ENCODE peak calls at places on chromosome 5, in ten cellular contexts. K, E, Z, I, Y, J, L, N, H and O are unnamed samples.

GRCh38 chr5:14286574-14287399 is 143.6 kb downstream of the TRIO start:
- DNase-seq in I (no peak), Z (no peak), Y (no peak), H (no peak), K (peak), N (no peak), E (no peak), L (no peak), J (peak), O (no peak)

GRCh38 chr5:7420506-7421280 is 24.8 kb downstream of the ADCY2 start:
- DNase-seq in E (no peak), J (no peak), I (no peak), Y (no peak), H (no peak), L (no peak), Z (no peak), N (no peak), K (no peak), O (no peak)

GRCh38 chr5:138933522-138934290 is 58.6 kb upstream of the LRRTM2 start:
- DNase-seq in N (no peak), J (no peak), E (no peak), K (no peak), Z (no peak), H (no peak), L (peak), I (no peak), Y (no peak), O (peak)

GRCh38 chr5:176157656-176158055 is 80.6 kb upstream of the SIMC1 start:
- DNase-seq in Y (no peak), J (no peak), E (no peak), Z (no peak), N (peak), K (no peak), L (no peak), I (no peak), H (no peak), O (no peak)

GRCh38 chr5:132205385-132206125 is 22.1 kb downstream of the P4HA2 start:
- DNase-seq in N (peak), H (no peak), K (no peak), E (no peak), L (no peak), Z (no peak), Y (no peak), I (no peak), J (peak), O (no peak)

GRCh38 chr5:161685461-161685860 is at the start of gene GABRA6:
- DNase-seq in Y (no peak), Z (no peak), K (no peak), H (no peak), J (no peak), E (no peak), I (no peak), N (no peak), L (no peak), O (no peak)

GRCh38 chr5:123874600-123875201 is 362.7 kb downstream of the CSNK1G3 start:
- DNase-seq in E (no peak), N (peak), K (no peak), L (no peak), Y (no peak), J (no peak), Z (no peak), H (peak), I (no peak), O (no peak)

GRCh38 chr5:11277323-11277722 is 516.3 kb upstream of the DAP start:
- DNase-seq in I (no peak), J (no peak), Z (no peak), E (no peak), L (no peak), K (no peak), Y (no peak), N (no peak), H (no peak), O (no peak)

GRCh38 chr5:78577992-78578391 is 70.6 kb downstream of the LHFPL2 start:
- DNase-seq in H (no peak), N (no peak), I (no peak), Y (no peak), K (no peak), E (no peak), Z (no peak), L (no peak), J (no peak), O (no peak)

GRCh38 chr5:132221781-132222648 is 5.6 kb downstream of the P4HA2 start:
- DNase-seq in E (peak), Y (no peak), L (no peak), H (peak), J (no peak), I (peak), K (no peak), N (peak), Z (peak), O (no peak)

GRCh38 chr5:40505031-40505430 is 174.7 kb upstream of the PTGER4 start:
- DNase-seq in H (no peak), L (no peak), E (no peak), Y (no peak), N (no peak), Z (no peak), K (no peak), I (no peak), J (no peak), O (no peak)

GRCh38 chr5:150529555-150529954 is 21.6 kb downstream of the NDST1 start:
- DNase-seq in J (no peak), N (no peak), I (no peak), E (no peak), H (no peak), K (no peak), L (no peak), Y (no peak), Z (no peak), O (no peak)

DNA sequence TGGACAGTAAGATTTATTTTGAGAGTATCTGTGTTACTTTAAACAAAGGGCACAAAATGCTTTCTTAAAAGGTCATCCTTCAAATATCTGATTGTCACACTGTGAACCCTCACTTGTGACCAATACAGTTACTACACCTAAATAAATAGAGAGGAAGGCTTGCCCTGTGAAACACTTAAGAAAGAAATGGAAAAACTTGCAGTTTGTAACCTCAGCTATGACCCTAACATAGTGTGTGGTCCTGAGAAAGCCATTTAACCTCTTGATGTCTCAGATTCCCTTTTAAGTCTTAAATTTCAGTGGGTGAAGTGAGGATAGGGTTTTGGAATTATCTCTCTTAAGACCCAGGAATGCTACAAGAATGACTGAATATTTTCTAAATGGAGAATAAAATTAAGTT is 126.7 kb upstream of the SLC27A6 start:
- DNase-seq in Y (no peak), J (no peak), K (no peak), N (peak), H (no peak), I (no peak), L (no peak), Z (no peak), E (no peak), O (no peak)
- TF ChIP-seq CTCF in Y (no peak), J (no peak), K (no peak), N (no peak), H (no peak), I (no peak), L (no peak), Z (no peak), E (no peak), O (no peak)

GRCh38 chr5:151889614-151890013 is 35.0 kb downstream of the GLRA1 start:
- DNase-seq in L (no peak), H (no peak), Z (no peak), Y (no peak), I (no peak), N (no peak), K (no peak), E (no peak), J (no peak), O (no peak)

GRCh38 chr5:151886741-151887261 is 37.9 kb downstream of the GLRA1 start:
- DNase-seq in Y (no peak), H (no peak), Z (no peak), L (no peak), I (no peak), K (no peak), N (no peak), E (no peak), J (no peak), O (no peak)

GRCh38 chr5:151892393-151892792 is 32.3 kb downstream of the GLRA1 start:
- DNase-seq in N (no peak), I (peak), J (no peak), K (no peak), Y (no peak), H (no peak), L (no peak), E (no peak), Z (no peak), O (no peak)

GRCh38 chr5:151885138-151885908 is 39.3 kb downstream of the GLRA1 start:
- DNase-seq in Y (no peak), K (no peak), N (no peak), E (no peak), H (no peak), J (no peak), L (no peak), Z (no peak), I (no peak), O (no peak)

GRCh38 chr5:151890299-151890698 is 34.4 kb downstream of the GLRA1 start:
- DNase-seq in E (no peak), K (no peak), I (no peak), L (no peak), H (no peak), J (no peak), Z (no peak), N (no peak), Y (no peak), O (no peak)
- TF ChIP-seq CTCF in E (no peak), K (no peak), I (no peak), L (no peak), H (no peak), J (no peak), Z (no peak), N (no peak), Y (no peak), O (no peak)

GRCh38 chr5:114099161-114099560 is 262.7 kb upstream of the KCNN2 start:
- DNase-seq in E (no peak), L (no peak), I (no peak), Z (no peak), Y (no peak), J (no peak), H (no peak), K (no peak), N (no peak), O (no peak)

GRCh38 chr5:114097570-114097969 is 264.3 kb upstream of the KCNN2 start:
- DNase-seq in H (no peak), Z (no peak), E (no peak), K (no peak), Y (no peak), I (no peak), N (no peak), J (no peak), L (no peak), O (no peak)

GRCh38 chr5:114101153-114101552 is 260.7 kb upstream of the KCNN2 start:
- DNase-seq in J (peak), Z (peak), E (no peak), I (no peak), Y (no peak), N (peak), L (no peak), H (peak), K (no peak), O (no peak)
- TF ChIP-seq CTCF in J (peak), Z (peak), E (peak), I (peak), Y (peak), N (peak), L (no peak), H (peak), K (no peak), O (peak)

GRCh38 chr5:59685806-59686205 is 207.7 kb downstream of the PDE4D start:
- DNase-seq in K (no peak), L (no peak), Y (no peak), Z (no peak), I (no peak), J (peak), E (no peak), N (peak), H (no peak), O (no peak)
- TF ChIP-seq CTCF in K (no peak), L (no peak), Y (no peak), Z (no peak), I (no peak), J (no peak), E (no peak), N (no peak), H (no peak), O (no peak)

GRCh38 chr5:4520557-4520956 is 619.6 kb upstream of the ADAMTS16 start:
- DNase-seq in J (no peak), K (no peak), N (no peak), L (no peak), I (no peak), E (no peak), Y (no peak), H (no peak), Z (no peak), O (no peak)
- TF ChIP-seq CTCF in J (no peak), K (no peak), N (no peak), L (no peak), I (no peak), E (no peak), Y (no peak), H (no peak), Z (peak), O (peak)

GRCh38 chr5:86971034-86971511 is 296.6 kb upstream of the RASA1 start:
- DNase-seq in J (peak), Z (no peak), K (no peak), Y (no peak), E (no peak), N (peak), L (no peak), H (no peak), I (no peak), O (no peak)
- TF ChIP-seq CTCF in J (peak), Z (peak), K (no peak), Y (peak), E (no peak), N (peak), L (no peak), H (peak), I (peak), O (peak)

DNA sequence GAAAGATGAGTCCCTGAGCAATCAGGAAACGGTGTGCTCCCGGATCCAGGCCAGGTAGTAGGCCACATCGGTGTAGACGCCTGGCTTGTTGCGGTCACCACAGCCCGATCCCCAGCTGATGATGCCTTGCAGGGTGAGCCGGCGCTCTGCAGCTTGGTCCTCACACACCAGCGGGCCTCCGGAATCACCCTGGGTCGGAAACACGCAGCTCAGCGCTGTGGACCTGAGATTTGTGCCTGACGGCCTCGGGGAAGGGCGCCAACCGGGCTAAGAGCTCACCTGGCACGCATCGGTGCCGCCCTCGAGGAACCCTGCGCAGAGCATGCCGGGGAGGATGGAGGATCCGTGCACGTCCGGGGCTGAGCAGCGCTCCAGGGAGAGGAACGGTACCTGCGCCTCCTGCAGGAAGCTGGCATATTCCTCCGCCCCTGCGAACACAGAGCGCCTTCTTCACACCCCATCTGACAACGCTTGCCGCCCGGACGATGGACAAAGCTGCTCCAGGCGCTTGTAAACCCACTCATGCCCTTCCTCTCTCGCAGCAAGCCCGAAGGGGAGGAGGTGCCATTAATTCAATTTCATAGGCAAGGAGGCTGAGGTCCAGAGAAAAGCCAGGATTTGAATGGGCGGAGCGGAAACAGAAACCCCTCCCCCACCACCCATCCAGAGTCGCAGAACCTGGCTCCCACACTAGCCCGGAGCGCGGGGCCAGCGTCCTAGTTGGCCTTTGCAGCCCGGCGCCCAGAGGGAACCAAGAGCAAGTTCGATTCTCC is 2.0 kb upstream of the PFN3 start:
- DNase-seq in Y (peak), E (peak), K (peak), L (peak), J (peak), Z (peak), H (no peak), N (no peak), I (peak), O (no peak)
- TF ChIP-seq CTCF in Y (peak), E (peak), K (no peak), L (no peak), J (peak), Z (peak), H (peak), N (peak), I (no peak), O (peak)